ENCODE peak calls at places on chromosomes 1 and 21, in five cellular contexts. B is tibial nerve, S is HCT116, Q is lower leg skin, H is endothelial cell of umbilical vein. G is an unnamed sample.

GRCh38 chr1:232186936-232187335 is 443.0 kb downstream of the SIPA1L2 start:
- DNase-seq in B (no peak), S (no peak), Q (no peak), H (no peak), G (no peak)

GRCh38 chr1:3018576-3018975 is 2.7 kb upstream of the ACTRT2 start:
- DNase-seq in B (no peak), S (no peak), Q (no peak), H (no peak), G (no peak)

GRCh38 chr1:109802136-109802900 is 38.6 kb upstream of the EPS8L3 start:
- DNase-seq in B (no peak), S (no peak), Q (no peak), H (no peak), G (no peak)

GRCh38 chr21:42534361-42534900 is 20.8 kb downstream of the SLC37A1 start:
- DNase-seq in B (no peak), S (no peak), Q (no peak), H (no peak), G (no peak)

GRCh38 chr1:111955755-111956154 is 33.7 kb downstream of the KCND3 start:
- DNase-seq in B (no peak), S (no peak), Q (no peak), H (no peak), G (no peak)

GRCh38 chr1:45359882-45360513 is 19.8 kb upstream of the MUTYH start:
- DNase-seq in B (peak), S (no peak), Q (peak), H (peak), G (peak)

GRCh38 chr1:211259596-211260126 is 495 bp downstream of the RCOR3 start:
- DNase-seq in B (peak), S (no peak), Q (peak), H (no peak), G (peak)

GRCh38 chr1:56967355-56967754 is 1.5 kb upstream of the C8B start:
- DNase-seq in B (no peak), S (no peak), Q (no peak), H (no peak), G (no peak)

GRCh38 chr1:36494971-36495370 is 12.3 kb upstream of the CSF3R start:
- DNase-seq in B (no peak), S (no peak), Q (no peak), H (no peak), G (no peak)

GRCh38 chr1:8061210-8061609 is 35.1 kb upstream of the ERRFI1 start:
- DNase-seq in B (no peak), S (peak), Q (peak), H (peak), G (no peak)

GRCh38 chr1:97144527-97144926 is 422.9 kb downstream of the PTBP2 start:
- DNase-seq in B (no peak), S (no peak), Q (no peak), H (peak), G (no peak)

GRCh38 chr1:3460653-3461237 is 6.3 kb downstream of the ARHGEF16 start:
- DNase-seq in B (no peak), S (no peak), Q (no peak), H (no peak), G (no peak)

GRCh38 chr1:25232866-25233784 is 823 bp upstream of the SYF2 start:
- DNase-seq in B (peak), S (peak), Q (peak), H (peak), G (peak)
- TF ChIP-seq POLR2A in B (no peak), S (peak), Q (no peak), H (no peak), G (peak)

DNA sequence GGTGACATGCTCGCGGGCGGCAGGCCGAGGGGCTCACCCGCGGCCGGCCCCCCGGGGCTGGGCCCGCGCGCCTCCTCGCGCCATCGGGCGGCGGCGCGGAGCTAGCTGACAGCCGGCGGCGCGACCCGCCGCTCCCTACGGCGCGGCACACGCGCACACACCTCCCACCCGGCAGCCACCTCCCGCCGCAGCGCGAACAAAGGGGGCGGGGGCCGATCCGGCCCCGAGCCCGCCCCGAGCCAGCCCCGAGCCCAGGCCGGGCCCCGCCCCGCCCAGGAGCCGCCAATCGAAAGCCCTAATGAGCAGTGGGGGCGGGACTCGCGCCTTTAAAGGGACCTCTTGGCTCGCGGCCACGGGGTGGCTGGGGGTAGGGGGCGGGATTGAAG is at the start of gene KIF21B:
- DNase-seq in B (peak), S (no peak), Q (peak), H (peak), G (peak)
- TF ChIP-seq POLR2A in B (peak), S (no peak), Q (no peak), H (no peak), G (no peak)

DNA sequence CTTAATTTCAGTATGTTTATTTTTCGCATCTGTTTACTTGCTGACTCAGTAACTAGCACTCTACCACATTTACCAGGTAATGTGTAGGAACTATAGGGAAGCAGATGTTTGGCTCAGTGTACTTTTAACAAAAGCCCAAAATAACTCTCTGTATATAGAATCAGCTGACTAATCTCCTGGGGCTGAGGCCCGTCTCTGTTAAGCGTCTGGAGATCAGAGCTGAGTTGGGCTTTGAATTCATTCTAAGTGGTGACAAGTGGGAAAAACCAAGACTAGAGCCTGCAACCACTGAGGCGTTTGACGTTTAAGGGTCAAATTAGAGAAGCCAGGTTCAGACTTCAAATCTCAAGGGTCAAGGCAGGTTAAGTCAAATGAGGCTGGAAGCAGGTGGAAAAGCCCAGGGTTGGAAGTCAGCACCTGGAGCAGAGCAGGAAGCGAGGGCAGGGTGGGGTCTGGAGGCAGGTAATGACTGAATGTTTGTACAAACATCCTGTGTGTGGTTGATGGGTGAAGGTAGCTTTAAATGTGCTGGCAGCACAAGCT is 56.8 kb upstream of the LYST start:
- DNase-seq in B (no peak), S (no peak), Q (no peak), H (no peak), G (no peak)
- TF ChIP-seq POLR2A in B (no peak), S (no peak), Q (no peak), H (no peak), G (no peak)

DNA sequence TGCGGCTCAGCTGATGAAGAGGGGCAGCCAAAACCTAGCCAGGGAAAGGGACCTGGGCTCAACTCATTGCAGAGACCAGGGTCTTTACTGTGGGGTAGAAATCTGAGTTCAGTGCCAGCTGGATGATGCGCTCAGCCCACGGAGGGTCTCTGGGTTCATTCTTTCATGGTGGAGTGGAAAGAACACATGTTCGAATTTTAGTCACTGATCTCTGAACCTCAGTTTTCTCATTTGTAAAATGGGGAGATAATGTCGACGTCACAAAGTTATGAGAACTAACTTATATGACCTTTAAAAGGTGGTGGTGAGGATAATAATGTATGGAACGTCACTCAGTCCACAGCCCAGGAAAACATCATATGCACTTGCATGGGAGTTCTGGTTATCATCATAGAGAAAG is 1.1 kb upstream of the TAL1 start:
- DNase-seq in B (no peak), S (no peak), Q (no peak), H (no peak), G (peak)
- TF ChIP-seq POLR2A in B (no peak), S (no peak), Q (no peak), H (no peak), G (no peak)

GRCh38 chr1:101238041-101238515 is 1.3 kb downstream of the S1PR1 start:
- DNase-seq in B (no peak), S (no peak), Q (no peak), H (peak), G (no peak)

GRCh38 chr1:101235241-101235695 is 1.6 kb upstream of the S1PR1 start:
- DNase-seq in B (no peak), S (no peak), Q (no peak), H (no peak), G (no peak)

GRCh38 chr1:101237229-101237837 is 514 bp downstream of the S1PR1 start:
- DNase-seq in B (no peak), S (no peak), Q (no peak), H (peak), G (peak)

GRCh38 chr1:101236546-101237228 is at the start of gene S1PR1:
- DNase-seq in B (peak), S (no peak), Q (peak), H (peak), G (peak)

DNA sequence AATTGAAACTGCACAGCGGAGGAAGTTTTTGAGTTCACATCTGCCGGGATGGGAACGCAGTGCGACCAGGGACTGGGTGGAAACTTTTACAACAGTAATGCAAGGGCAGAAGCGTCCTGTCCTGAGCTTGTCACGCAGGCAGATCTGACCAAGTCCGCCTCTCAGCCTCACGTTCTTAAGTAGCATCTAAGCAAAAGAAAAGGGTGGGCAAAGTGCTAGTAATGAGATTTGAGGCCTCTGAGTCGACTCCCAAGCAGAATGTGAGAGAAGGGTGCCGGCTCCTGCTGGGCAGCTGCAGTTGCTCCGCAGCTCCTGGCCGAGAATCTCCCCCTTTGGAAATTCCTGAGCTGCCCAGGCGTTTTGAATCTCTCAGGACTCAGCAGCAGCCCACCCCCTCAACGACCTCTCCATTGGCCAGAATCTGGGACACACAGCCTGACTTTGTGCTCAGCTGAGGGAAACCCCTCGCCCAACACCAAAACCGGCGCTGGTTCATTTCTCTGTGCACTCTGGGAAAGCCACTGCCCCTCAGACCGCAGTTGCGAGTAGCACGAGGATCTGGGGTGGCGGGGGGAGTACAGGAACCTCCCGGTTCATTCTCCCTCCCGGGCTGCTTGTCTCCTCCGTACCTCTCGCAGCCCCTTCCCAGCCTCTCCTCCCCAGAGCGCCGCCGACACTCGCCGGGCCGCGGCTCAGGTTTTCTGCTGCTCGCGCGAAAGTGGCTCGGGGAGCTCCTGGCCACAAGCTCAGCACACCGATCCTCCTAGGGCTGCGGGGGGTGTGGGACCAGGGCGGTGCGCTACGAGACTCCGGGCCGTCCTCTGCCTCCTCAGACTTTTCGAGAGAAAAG is 898 bp upstream of the S1PR1 start:
- DNase-seq in B (no peak), S (no peak), Q (peak), H (peak), G (peak)
- TF ChIP-seq POLR2A in B (no peak), S (no peak), Q (no peak), H (peak), G (no peak)

GRCh38 chr1:83976920-83977319 is 22.0 kb downstream of the TTLL7 start:
- DNase-seq in B (no peak), S (no peak), Q (no peak), H (no peak), G (no peak)

GRCh38 chr1:83978056-83978455 is 20.9 kb downstream of the TTLL7 start:
- DNase-seq in B (no peak), S (no peak), Q (no peak), H (no peak), G (no peak)
- TF ChIP-seq POLR2A in B (no peak), S (no peak), Q (no peak), H (no peak), G (no peak)

G was measured in erythroblast.